ENCODE peak calls at places on chromosome 10, in nine cellular contexts. G is pancreas; C is right cardiac atrium; H is left lung; P is activated T-cell treated with anti-CD3 and anti-CD28 coated beads, Interleukin-2, amount 50 U/mL, for 4 hours; T is right lobe of liver; N is stimulated activated effector memory CD8-positive, alpha-beta T cell treated with anti-CD3 and anti-CD28 coated beads, Interleukin-12 subunit alpha, Interleukin-12 subunit beta, amount 100 ng/mL, for 72 hours; A is heart right ventricle; Z is effector memory CD8-positive, alpha-beta T cell. R is an unnamed sample.

GRCh38 chr10:74988055-74988773 is 123.2 kb upstream of the SAMD8 start:
- ATAC-seq in N (no peak), Z (no peak), G (peak), H (peak), T (peak), A (no peak), C (no peak), P (no peak), R (no peak)

GRCh38 chr10:88918506-88918905 is 34.1 kb downstream of the ACTA2 start:
- ATAC-seq in G (no peak), N (no peak), A (no peak), T (no peak), Z (no peak), H (no peak), C (no peak), P (no peak), R (no peak)

GRCh38 chr10:130206216-130206737 is 70.1 kb downstream of the GLRX3 start:
- ATAC-seq in G (no peak), N (no peak), A (peak), P (no peak), Z (no peak), C (no peak), T (no peak), H (peak), R (no peak)

GRCh38 chr10:130109796-130110235 is 814 bp downstream of the C10orf143 start:
- ATAC-seq in G (peak), C (peak), T (peak), H (peak), Z (no peak), N (no peak), P (no peak), A (peak), R (no peak)

GRCh38 chr10:5525581-5526271 is 965 bp downstream of the CALML3 start:
- ATAC-seq in N (no peak), A (no peak), T (no peak), G (no peak), Z (no peak), P (no peak), H (no peak), C (no peak), R (no peak)

GRCh38 chr10:77629775-77630565 is 7.6 kb downstream of the KCNMA1 start:
- ATAC-seq in Z (no peak), A (no peak), C (no peak), N (no peak), T (peak), P (no peak), H (no peak), G (peak), R (no peak)

GRCh38 chr10:86306628-86307278 is 59.8 kb downstream of the GRID1 start:
- ATAC-seq in P (no peak), N (no peak), T (no peak), C (no peak), H (peak), G (no peak), A (no peak), Z (no peak), R (no peak)

GRCh38 chr10:103692421-103693069 is 162.8 kb downstream of the SH3PXD2A start:
- ATAC-seq in H (no peak), Z (peak), A (no peak), N (peak), C (no peak), G (no peak), T (no peak), P (peak), R (peak)

GRCh38 chr10:43666551-43666950 is 17.9 kb upstream of the ZNF32 start:
- ATAC-seq in T (no peak), Z (no peak), N (no peak), G (no peak), C (no peak), P (no peak), A (no peak), H (no peak), R (no peak)

GRCh38 chr10:108180883-108181282 is 1016.4 kb upstream of the SORCS1 start:
- ATAC-seq in A (no peak), Z (no peak), P (no peak), G (no peak), H (no peak), N (no peak), T (no peak), C (no peak), R (no peak)

GRCh38 chr10:62626096-62626495 is 178.4 kb upstream of the ADO start:
- ATAC-seq in T (no peak), G (no peak), P (no peak), A (no peak), C (no peak), Z (no peak), N (no peak), H (no peak), R (no peak)

GRCh38 chr10:44878704-44879530 is 32.2 kb upstream of the TMEM72 start:
- ATAC-seq in H (peak), C (peak), P (peak), A (peak), Z (peak), G (peak), T (peak), N (peak), R (peak)

GRCh38 chr10:6221971-6222751 is 19.4 kb downstream of the PFKFB3 start:
- ATAC-seq in G (no peak), H (peak), T (no peak), C (no peak), P (no peak), N (no peak), Z (peak), A (no peak), R (no peak)

GRCh38 chr10:58258977-58259692 is 8.6 kb downstream of the IPMK start:
- ATAC-seq in N (no peak), C (no peak), T (no peak), Z (no peak), P (no peak), A (no peak), G (no peak), H (no peak), R (no peak)